ENCODE peak calls at places on chromosomes 16 and 17, in nine cellular contexts. B is fibroblast of lung; D is MCF 10A; E is astrocyte of the spinal cord; V is progenitor cell of endocrine pancreas; P is IMR-90; G is CD4-positive, alpha-beta T cell; M is GM13976; X is uterus. Q is an unnamed sample.

GRCh38 chr16:11256657-11257130 is 690 bp upstream of the SOCS1 start:
- DNase-seq in B (peak), M (no peak), V (peak), G (peak), P (peak), D (peak), E (peak), X (peak), Q (no peak)

GRCh38 chr16:30079480-30079879 is 3.7 kb downstream of the PPP4C start:
- DNase-seq in B (no peak), G (no peak), D (no peak), X (no peak), E (no peak), M (no peak), P (no peak), V (no peak), Q (no peak)

GRCh38 chr17:73550561-73550960 is 93.7 kb downstream of the SDK2 start:
- DNase-seq in X (no peak), E (no peak), P (no peak), M (no peak), V (no peak), D (no peak), G (no peak), B (no peak), Q (no peak)

GRCh38 chr17:26792486-26792885 is 501.4 kb upstream of the WSB1 start:
- DNase-seq in E (peak), X (no peak), B (peak), P (peak), V (no peak), M (no peak), G (no peak), D (no peak), Q (no peak)

GRCh38 chr17:81121841-81122733 is 43.2 kb upstream of the PVALEF start:
- DNase-seq in V (no peak), D (no peak), E (no peak), G (no peak), X (no peak), P (no peak), B (no peak), M (no peak), Q (no peak)

GRCh38 chr17:22516861-22517636 is 824.7 kb downstream of the KCNJ18 start:
- DNase-seq in D (no peak), M (no peak), X (no peak), V (no peak), B (no peak), P (no peak), G (no peak), E (no peak), Q (peak)

GRCh38 chr16:14505846-14506245 is 124.2 kb downstream of the PARN start:
- DNase-seq in B (peak), V (no peak), D (no peak), M (no peak), X (no peak), P (peak), G (no peak), E (peak), Q (no peak)

GRCh38 chr17:31357831-31358400 is 33.6 kb upstream of the RAB11FIP4 start:
- DNase-seq in V (no peak), X (no peak), G (no peak), M (no peak), B (no peak), E (no peak), D (peak), P (peak), Q (no peak)

GRCh38 chr16:3485821-3486505 is 9.3 kb downstream of the C16orf90 start:
- DNase-seq in V (no peak), G (no peak), P (no peak), M (no peak), D (no peak), X (no peak), E (no peak), B (no peak), Q (no peak)

GRCh38 chr17:17750881-17751280 is 69.6 kb downstream of the RAI1 start:
- DNase-seq in X (no peak), M (peak), V (no peak), P (no peak), G (no peak), E (no peak), D (no peak), B (no peak), Q (peak)

GRCh38 chr17:17751489-17751995 is 70.3 kb downstream of the RAI1 start:
- DNase-seq in M (no peak), B (no peak), G (peak), E (no peak), V (no peak), P (no peak), D (no peak), X (no peak), Q (no peak)

GRCh38 chr17:17749921-17750320 is 68.7 kb downstream of the RAI1 start:
- DNase-seq in X (no peak), P (peak), B (peak), E (peak), V (peak), G (no peak), D (no peak), M (peak), Q (peak)

GRCh38 chr17:17752822-17753448 is 71.7 kb downstream of the RAI1 start:
- DNase-seq in V (no peak), M (no peak), D (no peak), X (no peak), G (no peak), P (no peak), E (no peak), B (no peak), Q (no peak)

DNA sequence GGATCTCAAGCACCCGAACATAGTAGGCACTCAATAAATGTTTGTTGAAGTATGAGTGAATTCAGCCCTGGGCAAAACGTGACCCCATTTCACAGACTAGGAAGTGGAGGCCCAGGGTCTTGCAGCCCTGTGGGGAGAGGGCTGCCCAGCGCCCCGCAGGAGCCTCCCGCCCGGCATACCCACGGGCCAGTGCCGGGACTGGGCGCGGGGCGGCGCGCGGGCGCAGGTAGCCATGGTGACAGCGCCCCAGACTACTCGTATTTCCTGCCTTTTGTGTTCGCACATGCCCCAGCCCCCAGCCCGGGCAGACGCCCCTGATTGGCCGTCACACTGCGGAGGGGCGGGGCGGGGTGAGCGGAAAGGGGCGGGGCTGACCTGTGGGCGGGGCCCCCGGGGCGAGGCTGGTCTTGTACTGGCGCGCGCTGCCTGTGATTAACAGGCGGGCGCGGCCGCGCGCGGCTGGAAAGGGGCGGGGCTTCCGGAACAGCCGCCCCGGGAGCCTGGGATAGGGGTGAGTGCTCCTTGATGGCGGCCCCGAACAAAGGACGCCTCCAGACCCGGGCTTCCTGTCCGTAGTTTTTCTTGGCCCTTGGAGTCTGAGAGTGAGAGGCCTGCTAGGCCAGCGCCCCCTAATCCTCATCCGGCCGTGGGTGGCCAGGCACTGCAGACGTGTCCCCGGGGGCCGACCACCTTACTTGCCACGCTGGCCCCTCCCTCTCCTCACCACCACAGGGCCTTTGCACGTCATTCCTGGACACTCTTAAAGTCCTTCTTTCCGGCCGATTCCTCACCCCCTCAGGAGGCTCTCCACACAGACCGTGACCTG is 71.0 kb downstream of the RAI1 start:
- DNase-seq in M (peak), D (peak), V (peak), P (peak), G (peak), E (peak), X (peak), B (peak), Q (peak)
- TF ChIP-seq CTCF in M (peak), D (no peak), V (peak), P (peak), G (peak), E (peak), X (peak), B (peak), Q (peak)

GRCh38 chr16:31458835-31459721 is at the start of gene ARMC5:
- DNase-seq in P (peak), M (peak), G (peak), E (peak), X (peak), B (peak), V (peak), D (peak), Q (peak)
- TF ChIP-seq CTCF in P (peak), M (peak), G (peak), E (peak), X (peak), B (peak), V (peak), D (peak), Q (peak)

GRCh38 chr17:45020354-45021138 is 30.9 kb downstream of the DCAKD start:
- DNase-seq in X (peak), M (no peak), E (peak), G (no peak), D (no peak), P (peak), V (no peak), B (peak), Q (no peak)

GRCh38 chr17:45021607-45022287 is 29.7 kb downstream of the DCAKD start:
- DNase-seq in V (peak), P (peak), B (peak), E (peak), D (peak), M (peak), G (peak), X (peak), Q (peak)

GRCh38 chr17:45022655-45023339 is 28.6 kb downstream of the DCAKD start:
- DNase-seq in B (no peak), D (no peak), E (no peak), G (no peak), P (no peak), M (no peak), X (no peak), V (no peak), Q (no peak)

GRCh38 chr17:45019177-45019711 is 32.2 kb downstream of the DCAKD start:
- DNase-seq in D (peak), P (peak), M (peak), X (peak), B (peak), G (peak), E (no peak), V (peak), Q (peak)

GRCh38 chr17:45022288-45022648 is 29.2 kb downstream of the DCAKD start:
- DNase-seq in E (no peak), M (no peak), G (no peak), D (no peak), X (no peak), B (no peak), V (no peak), P (no peak), Q (no peak)
- TF ChIP-seq CTCF in E (no peak), M (no peak), G (peak), D (no peak), X (no peak), B (peak), V (peak), P (no peak), Q (no peak)

DNA sequence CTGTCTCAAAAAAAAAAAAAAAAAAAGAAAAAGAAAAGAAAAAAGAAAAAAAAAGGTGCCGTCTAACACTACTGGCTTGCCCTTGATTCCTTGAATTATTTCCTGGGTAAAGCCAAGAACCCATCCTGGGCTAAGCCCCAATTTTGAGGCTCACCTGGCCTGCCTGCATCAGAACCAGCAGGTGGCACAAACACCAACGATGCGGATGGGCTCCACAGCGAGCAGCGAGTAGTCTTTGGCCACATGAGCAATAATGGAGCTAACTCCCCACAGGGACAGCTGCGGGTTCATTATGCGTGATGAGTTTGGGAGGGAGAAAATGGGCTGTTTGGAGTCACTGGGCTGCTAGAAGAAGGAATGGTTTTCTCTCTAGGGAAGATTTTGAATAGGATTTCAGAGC is 91.1 kb downstream of the ASIC2 start:
- DNase-seq in G (no peak), M (no peak), B (no peak), X (no peak), D (no peak), E (no peak), P (no peak), V (no peak), Q (no peak)
- TF ChIP-seq CTCF in G (no peak), M (no peak), B (no peak), X (no peak), D (no peak), E (no peak), P (no peak), V (no peak), Q (no peak)

GRCh38 chr17:76683011-76683755 is 27.6 kb downstream of the MXRA7 start:
- DNase-seq in M (no peak), P (no peak), E (no peak), D (no peak), V (no peak), G (no peak), B (no peak), X (no peak), Q (no peak)
- TF ChIP-seq CTCF in M (no peak), P (peak), E (peak), D (peak), V (no peak), G (no peak), B (no peak), X (no peak), Q (no peak)

DNA sequence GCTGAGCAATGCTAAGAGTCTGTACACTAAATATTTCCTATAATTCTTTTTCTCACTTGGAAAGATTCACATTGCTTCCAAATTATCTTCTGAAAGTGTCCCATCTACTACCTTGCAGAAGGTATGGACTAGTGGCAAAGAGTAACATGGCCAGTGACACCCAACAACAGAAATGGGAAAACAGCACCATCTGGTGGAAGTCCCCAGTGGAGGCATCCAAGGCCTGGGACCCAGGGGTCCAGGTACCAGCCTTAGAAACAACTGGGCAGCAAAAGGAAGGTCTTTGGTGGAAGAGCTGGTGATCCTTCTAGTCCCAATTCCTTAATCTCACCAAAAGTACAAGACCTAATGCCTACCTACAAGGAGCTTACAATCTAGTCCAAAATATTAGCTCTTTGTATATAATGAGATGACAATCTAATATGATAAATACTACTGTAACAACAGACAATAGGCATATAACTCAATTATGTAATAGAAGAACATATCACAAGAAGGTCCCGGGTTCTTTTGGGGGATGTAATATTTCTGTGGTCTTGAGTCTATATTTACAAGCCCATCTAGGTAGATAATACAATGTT is 55.3 kb downstream of the SKAP1 start:
- DNase-seq in V (no peak), D (peak), B (no peak), G (peak), P (no peak), E (no peak), X (no peak), M (peak), Q (peak)
- TF ChIP-seq CTCF in V (peak), D (peak), B (peak), G (peak), P (peak), E (peak), X (no peak), M (peak), Q (peak)

GRCh38 chr17:38969281-38969680 is 2.1 kb upstream of the FBXO47 start:
- DNase-seq in E (no peak), V (no peak), D (no peak), X (no peak), P (no peak), B (no peak), M (no peak), G (no peak), Q (no peak)

GRCh38 chr17:38970128-38970527 is 2.9 kb upstream of the FBXO47 start:
- DNase-seq in E (no peak), X (no peak), B (no peak), M (no peak), D (peak), G (no peak), P (no peak), V (no peak), Q (no peak)

GRCh38 chr17:38970804-38971203 is 3.6 kb upstream of the FBXO47 start:
- DNase-seq in X (no peak), B (no peak), D (peak), V (no peak), P (no peak), E (no peak), G (no peak), M (no peak), Q (no peak)

DNA sequence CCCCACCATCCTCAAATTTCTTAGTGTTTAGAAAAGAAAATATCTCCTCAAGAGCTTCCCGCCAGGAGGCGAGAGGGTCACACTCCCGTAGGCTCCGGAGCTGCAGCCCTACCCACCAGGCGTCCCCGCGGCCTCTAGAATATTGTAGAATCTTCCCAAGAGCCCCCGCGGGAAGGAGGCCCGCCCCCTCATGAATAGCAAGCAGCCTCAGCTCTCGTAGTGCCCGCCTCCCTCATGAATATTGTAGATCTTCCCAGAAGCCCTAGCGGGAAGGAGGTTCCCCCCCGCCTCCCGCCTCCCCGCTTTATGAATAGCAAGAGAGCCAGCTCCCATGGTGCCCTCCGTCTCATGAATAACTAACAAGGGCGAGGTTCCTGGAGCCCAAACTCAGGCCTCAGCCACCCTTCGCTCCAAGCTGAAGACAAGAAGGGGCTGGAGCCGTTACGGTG is at the start of gene FBXO47:
- DNase-seq in M (peak), B (peak), G (peak), E (peak), X (peak), D (peak), V (peak), P (peak), Q (peak)
- TF ChIP-seq CTCF in M (no peak), B (no peak), G (no peak), E (no peak), X (peak), D (no peak), V (no peak), P (no peak), Q (no peak)

DNA sequence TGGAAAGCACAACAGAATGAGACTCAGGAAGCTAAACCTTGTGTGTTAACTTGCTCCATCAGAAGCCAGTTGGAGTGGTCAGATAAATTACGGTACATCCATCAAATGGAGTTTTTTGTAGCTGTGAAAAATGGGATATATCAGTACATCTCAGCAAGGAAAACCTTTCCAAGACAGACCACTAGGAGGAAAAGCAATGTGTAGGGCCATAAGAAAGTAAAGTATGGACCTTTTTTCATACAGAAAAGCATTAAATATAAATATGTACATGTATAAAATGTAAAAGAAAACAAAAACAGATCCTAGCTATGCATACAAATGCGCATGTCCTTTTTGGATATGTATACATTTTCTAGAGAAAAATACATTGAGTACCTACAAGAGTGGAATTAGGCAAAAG is 403.9 kb upstream of the CDH11 start:
- DNase-seq in E (no peak), P (no peak), X (no peak), D (no peak), V (no peak), G (no peak), B (no peak), M (no peak), Q (no peak)
- TF ChIP-seq CTCF in E (peak), P (peak), X (no peak), D (no peak), V (peak), G (no peak), B (no peak), M (no peak), Q (no peak)

GRCh38 chr17:28992202-28992601 is 13.6 kb downstream of the SEZ6 start:
- DNase-seq in P (no peak), D (no peak), X (no peak), E (no peak), V (no peak), M (no peak), B (no peak), G (no peak), Q (no peak)

GRCh38 chr17:28996554-28997096 is 9.2 kb downstream of the SEZ6 start:
- DNase-seq in M (no peak), G (no peak), D (no peak), P (no peak), X (no peak), B (no peak), V (no peak), E (no peak), Q (no peak)

GRCh38 chr17:28991779-28992178 is 14.1 kb downstream of the SEZ6 start:
- DNase-seq in B (no peak), M (no peak), E (no peak), X (no peak), G (no peak), D (no peak), V (no peak), P (no peak), Q (no peak)

GRCh38 chr17:28993645-28994426 is 12.0 kb downstream of the SEZ6 start:
- DNase-seq in G (no peak), E (no peak), X (no peak), P (no peak), M (no peak), D (no peak), V (no peak), B (no peak), Q (no peak)

DNA sequence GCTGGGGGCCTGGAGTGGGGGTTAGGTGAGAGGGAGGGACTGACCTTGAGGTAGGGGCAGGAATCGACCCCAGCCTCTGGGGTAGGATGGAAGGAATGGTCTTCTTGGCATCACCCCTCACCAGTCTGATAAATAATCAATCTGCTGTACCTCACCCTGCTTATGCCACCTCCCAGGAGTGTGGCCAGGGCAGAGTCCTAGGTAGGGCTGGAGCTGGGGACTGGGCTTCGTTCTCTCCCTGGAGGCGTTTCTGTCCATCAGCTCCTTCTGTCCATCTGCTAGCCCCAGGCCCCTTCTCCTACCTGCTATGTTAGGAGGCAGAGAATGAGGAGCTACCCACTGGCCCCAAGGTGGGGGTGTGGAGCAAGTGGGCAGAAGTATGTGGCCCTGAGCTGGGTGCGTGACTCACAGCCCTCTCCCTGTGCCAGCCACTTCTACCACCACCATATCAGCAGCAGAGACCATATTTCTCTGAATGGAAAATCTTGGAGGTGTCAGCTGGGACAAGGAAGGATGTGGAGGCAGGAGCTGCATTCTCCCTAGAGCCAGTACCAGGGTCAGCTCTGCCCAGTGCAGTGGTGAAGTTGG is 12.7 kb downstream of the SEZ6 start:
- DNase-seq in E (no peak), V (no peak), X (no peak), P (no peak), G (no peak), M (no peak), D (peak), B (no peak), Q (no peak)
- TF ChIP-seq CTCF in E (no peak), V (no peak), X (no peak), P (no peak), G (no peak), M (no peak), D (no peak), B (no peak), Q (no peak)

Q was measured in GM13977.